ENCODE peak calls at places on chromosome 2, in nine cellular contexts. O is heart right ventricle, L is right atrium auricular region, I is cardiac fibroblast, W is kidney epithelial cell, K is lung, B is transverse colon, G is osteoblast, T is IMR-90. N is an unnamed sample.

GRCh38 chr2:239436669-239437325 is 36.0 kb upstream of the HDAC4 start:
- DNase-seq in O (no peak), L (no peak), I (no peak), W (no peak), K (no peak), B (no peak), G (no peak), T (no peak), N (no peak)

GRCh38 chr2:71932780-71933466 is 214.7 kb downstream of the CYP26B1 start:
- DNase-seq in O (no peak), L (peak), I (no peak), W (no peak), K (peak), B (no peak), G (peak), T (no peak), N (no peak)

GRCh38 chr2:8009010-8009597 is 672.8 kb upstream of the ID2 start:
- DNase-seq in O (no peak), L (peak), I (peak), W (no peak), K (no peak), B (no peak), G (no peak), T (peak), N (no peak)

GRCh38 chr2:20015482-20016083 is 3.1 kb upstream of the MATN3 start:
- DNase-seq in O (no peak), L (no peak), I (peak), W (no peak), K (no peak), B (no peak), G (peak), T (peak), N (peak)

GRCh38 chr2:224711859-224712258 is 4.3 kb downstream of the CCDC195 start:
- DNase-seq in O (no peak), L (no peak), I (no peak), W (no peak), K (no peak), B (no peak), G (no peak), T (no peak), N (no peak)

GRCh38 chr2:20242727-20243377 is 17.9 kb upstream of the SDC1 start:
- DNase-seq in O (no peak), L (no peak), I (no peak), W (no peak), K (no peak), B (no peak), G (peak), T (no peak), N (no peak)

GRCh38 chr2:10330700-10331032 is 28.0 kb downstream of the HPCAL1 start:
- DNase-seq in O (no peak), L (no peak), I (no peak), W (no peak), K (no peak), B (no peak), G (no peak), T (no peak), N (no peak)

GRCh38 chr2:62363166-62363565 is 142.8 kb downstream of the TMEM17 start:
- DNase-seq in O (no peak), L (no peak), I (no peak), W (no peak), K (no peak), B (no peak), G (no peak), T (no peak), N (no peak)

GRCh38 chr2:219496781-219497494 is 1.8 kb upstream of the GMPPA start:
- DNase-seq in O (no peak), L (no peak), I (no peak), W (no peak), K (no peak), B (peak), G (no peak), T (no peak), N (no peak)

GRCh38 chr2:80548469-80548868 is 243.9 kb upstream of the LRRTM1 start:
- DNase-seq in O (peak), L (no peak), I (no peak), W (no peak), K (no peak), B (no peak), G (no peak), T (no peak), N (no peak)

GRCh38 chr2:56239437-56239836 is 55.6 kb downstream of the CCDC85A start:
- DNase-seq in O (no peak), L (no peak), I (peak), W (no peak), K (no peak), B (no peak), G (peak), T (peak), N (no peak)

GRCh38 chr2:123953848-123954247 is 71.2 kb upstream of the CNTNAP5 start:
- DNase-seq in O (no peak), L (no peak), I (peak), W (peak), K (no peak), B (no peak), G (no peak), T (peak), N (no peak)

GRCh38 chr2:226660524-226660923 is 139.1 kb downstream of the IRS1 start:
- DNase-seq in O (peak), L (peak), I (peak), W (no peak), K (peak), B (peak), G (peak), T (peak), N (peak)

GRCh38 chr2:138502253-138503086 is 900 bp downstream of the SPOPL start:
- DNase-seq in O (no peak), L (no peak), I (peak), W (no peak), K (no peak), B (no peak), G (no peak), T (no peak), N (no peak)

GRCh38 chr2:20737505-20737904 is 70.6 kb downstream of the GDF7 start:
- DNase-seq in O (no peak), L (no peak), I (no peak), W (no peak), K (no peak), B (no peak), G (no peak), T (no peak), N (no peak)

GRCh38 chr2:41772697-41773096 is 275.1 kb upstream of the PKDCC start:
- DNase-seq in O (no peak), L (no peak), I (no peak), W (no peak), K (no peak), B (no peak), G (no peak), T (no peak), N (no peak)
- H3K4me3 ChIP-seq in O (no peak), L (no peak), I (no peak), W (no peak), K (no peak), B (no peak), G (no peak), T (no peak), N (no peak)

GRCh38 chr2:68909793-68910674 is 38.8 kb upstream of the BMP10 start:
- DNase-seq in O (peak), L (peak), I (peak), W (peak), K (peak), B (peak), G (peak), T (peak), N (peak)
- TF ChIP-seq CTCF in O (peak), L (peak), I (peak), W (peak), K (peak), B (peak), G (peak), T (peak), N (peak)

GRCh38 chr2:31579996-31580320 is 780 bp downstream of the SRD5A2 start:
- DNase-seq in O (no peak), L (no peak), I (no peak), W (no peak), K (no peak), B (no peak), G (no peak), T (no peak), N (no peak)
- H3K4me3 ChIP-seq in O (no peak), L (no peak), I (no peak), W (no peak), K (no peak), B (no peak), G (no peak), T (no peak), N (no peak)

DNA sequence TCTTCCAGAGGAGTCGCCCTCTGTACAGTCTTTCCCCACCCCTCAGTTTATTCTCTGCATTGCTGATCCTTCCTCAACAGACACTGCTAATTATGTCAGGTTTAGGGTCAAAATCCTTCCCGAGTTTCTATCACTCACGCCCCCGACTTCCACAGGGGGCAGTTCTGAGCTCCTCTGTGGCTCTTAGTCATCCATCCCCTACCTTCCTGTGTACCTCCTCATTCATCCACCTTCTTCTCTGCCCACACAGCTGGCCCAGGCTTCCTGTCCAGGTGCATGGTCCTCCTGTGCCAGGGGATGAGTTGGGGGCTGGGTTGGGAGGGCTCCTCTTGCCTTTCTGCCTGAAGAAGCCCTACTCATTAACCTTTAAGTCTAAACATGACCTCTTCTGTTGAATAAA is 202.9 kb downstream of the ARL4C start:
- DNase-seq in O (no peak), L (no peak), I (no peak), W (no peak), K (no peak), B (no peak), G (no peak), T (no peak), N (no peak)
- TF ChIP-seq CTCF in O (no peak), L (no peak), I (peak), W (peak), K (no peak), B (no peak), G (no peak), T (peak), N (peak)

GRCh38 chr2:176163655-176164021 is 6.5 kb downstream of the HOXD3 start:
- DNase-seq in O (no peak), L (no peak), I (no peak), W (no peak), K (no peak), B (no peak), G (no peak), T (no peak), N (no peak)
- H3K4me3 ChIP-seq in O (no peak), L (no peak), I (no peak), W (no peak), K (no peak), B (no peak), G (no peak), T (no peak), N (no peak)

DNA sequence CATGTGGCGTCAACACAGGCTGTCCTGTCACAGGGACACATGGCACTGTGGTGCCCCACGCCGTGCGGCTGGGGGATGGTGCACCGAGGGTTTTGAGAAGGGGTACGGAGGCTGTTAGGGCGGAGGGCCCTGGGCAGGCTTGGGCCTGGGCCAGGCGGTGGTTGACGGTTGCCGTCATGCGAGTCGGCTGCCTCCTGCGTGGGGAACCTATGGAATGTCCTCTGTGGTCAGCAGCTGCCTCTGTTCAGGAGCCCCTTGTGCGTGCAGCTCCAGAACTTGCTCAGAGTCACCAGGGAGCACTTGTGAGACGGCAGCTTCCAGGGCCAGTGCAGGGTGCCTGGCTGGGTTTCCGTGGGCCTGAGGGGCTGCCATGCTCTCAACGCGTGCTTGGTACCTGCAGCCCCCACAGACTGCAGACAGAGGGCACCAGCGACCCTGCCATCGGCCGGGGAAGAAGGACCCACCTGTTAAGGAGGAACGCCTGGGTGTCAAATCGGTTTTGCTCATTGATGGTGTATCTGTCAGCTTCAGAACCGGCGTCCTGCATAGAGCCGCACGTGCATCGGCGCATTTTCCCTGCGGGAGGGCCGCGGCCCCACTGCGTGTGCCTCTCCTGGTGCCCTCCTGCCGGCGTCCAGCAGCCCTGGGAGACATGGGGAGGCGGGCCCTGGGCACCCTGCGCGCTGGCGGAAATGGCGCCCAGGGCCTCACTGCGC is 10.0 kb upstream of the D2HGDH start:
- DNase-seq in O (no peak), L (no peak), I (no peak), W (no peak), K (no peak), B (no peak), G (peak), T (no peak), N (no peak)
- TF ChIP-seq CTCF in O (peak), L (no peak), I (peak), W (no peak), K (no peak), B (no peak), G (no peak), T (peak), N (peak)

GRCh38 chr2:120586507-120587283 is 149.0 kb upstream of the GLI2 start:
- DNase-seq in O (no peak), L (no peak), I (no peak), W (no peak), K (no peak), B (no peak), G (peak), T (no peak), N (no peak)
- H3K4me3 ChIP-seq in O (peak), L (peak), I (no peak), W (no peak), K (no peak), B (no peak), G (no peak), T (no peak), N (no peak)

DNA sequence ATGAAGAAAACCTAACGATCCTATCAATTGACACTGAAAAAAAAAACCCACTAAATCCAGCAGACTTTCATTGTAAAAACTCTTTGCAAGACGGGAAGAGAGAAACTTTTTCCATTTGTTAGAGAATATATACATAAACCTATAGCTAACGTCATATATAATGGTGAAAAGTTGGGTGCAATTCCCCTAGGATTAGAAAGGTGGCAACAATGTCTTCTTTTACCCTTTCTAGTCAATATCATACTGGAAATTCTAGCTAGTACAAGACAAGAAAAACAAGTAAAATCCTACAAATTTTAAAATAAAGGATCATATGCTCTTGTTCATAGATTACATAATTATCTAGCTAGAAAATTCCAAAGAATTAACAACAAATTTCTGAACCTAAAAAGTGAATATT is 1596.5 kb upstream of the LRRTM1 start:
- DNase-seq in O (no peak), L (no peak), I (no peak), W (no peak), K (no peak), B (no peak), G (no peak), T (no peak), N (no peak)
- TF ChIP-seq CTCF in O (no peak), L (no peak), I (no peak), W (peak), K (no peak), B (peak), G (no peak), T (no peak), N (no peak)

DNA sequence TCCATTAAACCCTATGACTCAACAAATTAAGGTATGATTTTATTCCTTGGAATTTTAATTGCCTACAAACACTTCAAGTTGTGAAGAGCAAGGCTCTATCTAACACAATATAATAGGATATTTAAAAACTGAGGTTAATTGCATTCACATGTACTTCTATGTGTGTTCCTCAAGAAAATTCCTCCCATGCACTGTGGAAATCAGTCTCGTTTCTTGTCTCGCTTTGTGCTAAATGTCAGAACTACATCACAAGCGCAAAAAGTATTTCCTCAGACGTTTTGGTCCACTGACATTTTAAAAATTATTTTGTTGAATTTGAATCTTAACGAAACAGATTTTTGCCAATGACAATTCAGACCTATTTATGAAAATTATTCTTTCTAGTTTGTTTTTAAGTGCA is 109.5 kb upstream of the UNC80 start:
- DNase-seq in O (no peak), L (no peak), I (no peak), W (no peak), K (no peak), B (no peak), G (no peak), T (no peak), N (no peak)
- H3K4me3 ChIP-seq in O (no peak), L (no peak), I (no peak), W (no peak), K (no peak), B (no peak), G (no peak), T (no peak), N (no peak)